ENCODE peak calls at places on chromosome 16, in six cellular contexts. One of them, this sample, is unnamed.

GRCh38 chr16:69171325-69172095 is 15.5 kb upstream of the SNTB2 start:
- DNase-seq in T47D: no peak
- DNase-seq in NCI-H1930: no peak
- DNase-seq in amygdala: no peak
- DNase-seq in GM06990: no peak
- DNase-seq in NCI-H1105 treated with DMSO at 0.1 percent for 48 hours: no peak
- DNase-seq in this sample: no peak

GRCh38 chr16:1430214-1430758 is 592 bp upstream of the PERCC1 start:
- DNase-seq in T47D: no peak
- DNase-seq in NCI-H1930: no peak
- DNase-seq in amygdala: no peak
- DNase-seq in GM06990: no peak
- DNase-seq in NCI-H1105 treated with DMSO at 0.1 percent for 48 hours: no peak
- DNase-seq in this sample: no peak

GRCh38 chr16:55046146-55046460 is 115.4 kb downstream of the IRX5 start:
- DNase-seq in T47D: no peak
- DNase-seq in NCI-H1930: no peak
- DNase-seq in amygdala: no peak
- DNase-seq in GM06990: no peak
- DNase-seq in NCI-H1105 treated with DMSO at 0.1 percent for 48 hours: no peak
- DNase-seq in this sample: no peak

GRCh38 chr16:85652431-85653221 is 36.1 kb downstream of the GINS2 start:
- DNase-seq in T47D: peak; percentile 66
- DNase-seq in NCI-H1930: peak; percentile 18
- DNase-seq in amygdala: peak; percentile 45
- DNase-seq in GM06990: peak; percentile 37
- DNase-seq in NCI-H1105 treated with DMSO at 0.1 percent for 48 hours: peak; percentile 40
- DNase-seq in this sample: no peak

GRCh38 chr16:72092832-72093447 is 480 bp downstream of the TXNL4B start:
- DNase-seq in T47D: no peak
- DNase-seq in NCI-H1930: no peak
- DNase-seq in amygdala: no peak
- DNase-seq in GM06990: no peak
- DNase-seq in NCI-H1105 treated with DMSO at 0.1 percent for 48 hours: no peak
- DNase-seq in this sample: no peak

GRCh38 chr16:88368036-88368435 is 14.7 kb upstream of the ZNF469 start:
- DNase-seq in T47D: no peak
- DNase-seq in NCI-H1930: no peak
- DNase-seq in amygdala: peak; percentile 23
- DNase-seq in GM06990: no peak
- DNase-seq in NCI-H1105 treated with DMSO at 0.1 percent for 48 hours: no peak
- DNase-seq in this sample: no peak

GRCh38 chr16:80743772-80744171 is 60.6 kb downstream of the CDYL2 start:
- DNase-seq in T47D: no peak
- DNase-seq in NCI-H1930: no peak
- DNase-seq in amygdala: no peak
- DNase-seq in GM06990: no peak
- DNase-seq in NCI-H1105 treated with DMSO at 0.1 percent for 48 hours: no peak
- DNase-seq in this sample: no peak

GRCh38 chr16:64019339-64019738 is 1102.5 kb downstream of the CDH11 start:
- DNase-seq in T47D: no peak
- DNase-seq in NCI-H1930: no peak
- DNase-seq in amygdala: no peak
- DNase-seq in GM06990: no peak
- DNase-seq in NCI-H1105 treated with DMSO at 0.1 percent for 48 hours: no peak
- DNase-seq in this sample: no peak

GRCh38 chr16:66444049-66444481 is 17.0 kb downstream of the BEAN1 start:
- DNase-seq in T47D: no peak
- DNase-seq in NCI-H1930: no peak
- DNase-seq in amygdala: no peak
- DNase-seq in GM06990: no peak
- DNase-seq in NCI-H1105 treated with DMSO at 0.1 percent for 48 hours: no peak
- DNase-seq in this sample: no peak

GRCh38 chr16:2296662-2297505 is 29.0 kb upstream of the RNPS1 start:
- DNase-seq in T47D: no peak
- DNase-seq in NCI-H1930: peak; percentile 8
- DNase-seq in amygdala: no peak
- DNase-seq in GM06990: no peak
- DNase-seq in NCI-H1105 treated with DMSO at 0.1 percent for 48 hours: no peak
- DNase-seq in this sample: no peak

GRCh38 chr16:49462989-49463371 is 89.4 kb downstream of the C16orf78 start:
- DNase-seq in T47D: no peak
- DNase-seq in NCI-H1930: no peak
- DNase-seq in amygdala: no peak
- DNase-seq in GM06990: no peak
- DNase-seq in NCI-H1105 treated with DMSO at 0.1 percent for 48 hours: peak; percentile 8
- DNase-seq in this sample: no peak

GRCh38 chr16:72797606-72798005 is 250.3 kb downstream of the ZFHX3 start:
- DNase-seq in T47D: no peak
- DNase-seq in NCI-H1930: no peak
- DNase-seq in amygdala: no peak
- DNase-seq in GM06990: no peak
- DNase-seq in NCI-H1105 treated with DMSO at 0.1 percent for 48 hours: peak; percentile 10
- DNase-seq in this sample: no peak

GRCh38 chr16:67862623-67863583 is 9.9 kb upstream of the EDC4 start:
- DNase-seq in T47D: no peak
- DNase-seq in NCI-H1930: no peak
- DNase-seq in amygdala: peak; percentile 52
- DNase-seq in GM06990: no peak
- DNase-seq in NCI-H1105 treated with DMSO at 0.1 percent for 48 hours: no peak
- DNase-seq in this sample: no peak

This sample was measured in prostate gland.